ENCODE peak calls at places on chromosome 6, in seven cellular contexts. One of them, this sample, is unnamed.
A peak's percentile ranks its signal among the peaks of the same experiment; 100 is the strongest.

GRCh38 chr6:90811596-90812226 is 224.8 kb upstream of the MAP3K7 start:
- DNase-seq in fibroblast of mammary gland: no peak
- DNase-seq in HCT116: no peak
- DNase-seq in progenitor cell of endocrine pancreas: no peak
- DNase-seq in DMS53: peak; percentile 81
- DNase-seq in T-helper 22 cell: no peak
- DNase-seq in COR-L47: peak; percentile 5
- DNase-seq in this sample: no peak

GRCh38 chr6:111874030-111874425 is 776 bp upstream of the FYN start:
- DNase-seq in fibroblast of mammary gland: no peak
- DNase-seq in HCT116: no peak
- DNase-seq in progenitor cell of endocrine pancreas: no peak
- DNase-seq in DMS53: peak; percentile 51
- DNase-seq in T-helper 22 cell: peak; percentile 61
- DNase-seq in COR-L47: no peak
- DNase-seq in this sample: peak; percentile 29

GRCh38 chr6:38282911-38283310 is 356.8 kb downstream of the BTBD9 start:
- DNase-seq in fibroblast of mammary gland: no peak
- DNase-seq in HCT116: no peak
- DNase-seq in progenitor cell of endocrine pancreas: no peak
- DNase-seq in DMS53: no peak
- DNase-seq in T-helper 22 cell: no peak
- DNase-seq in COR-L47: no peak
- DNase-seq in this sample: no peak

GRCh38 chr6:17015551-17016381 is 86.1 kb upstream of the STMND1 start:
- DNase-seq in fibroblast of mammary gland: no peak
- DNase-seq in HCT116: no peak
- DNase-seq in progenitor cell of endocrine pancreas: no peak
- DNase-seq in DMS53: no peak
- DNase-seq in T-helper 22 cell: no peak
- DNase-seq in COR-L47: no peak
- DNase-seq in this sample: no peak

GRCh38 chr6:32413427-32414047 is 6.6 kb upstream of the BTNL2 start:
- DNase-seq in fibroblast of mammary gland: peak; percentile 70
- DNase-seq in HCT116: peak; percentile 69
- DNase-seq in progenitor cell of endocrine pancreas: peak; percentile 74
- DNase-seq in DMS53: peak; percentile 87
- DNase-seq in T-helper 22 cell: peak; percentile 63
- DNase-seq in COR-L47: peak; percentile 56
- DNase-seq in this sample: peak; percentile 66

GRCh38 chr6:135819665-135820064 is 31.8 kb upstream of the PDE7B start:
- DNase-seq in fibroblast of mammary gland: no peak
- DNase-seq in HCT116: no peak
- DNase-seq in progenitor cell of endocrine pancreas: no peak
- DNase-seq in DMS53: no peak
- DNase-seq in T-helper 22 cell: no peak
- DNase-seq in COR-L47: no peak
- DNase-seq in this sample: no peak

GRCh38 chr6:36280467-36280866 is 10.6 kb downstream of the PNPLA1 start:
- DNase-seq in fibroblast of mammary gland: no peak
- DNase-seq in HCT116: no peak
- DNase-seq in progenitor cell of endocrine pancreas: no peak
- DNase-seq in DMS53: no peak
- DNase-seq in T-helper 22 cell: no peak
- DNase-seq in COR-L47: no peak
- DNase-seq in this sample: no peak

GRCh38 chr6:85923013-85923430 is 280.3 kb upstream of the SYNCRIP start:
- DNase-seq in fibroblast of mammary gland: peak; percentile 48
- DNase-seq in HCT116: peak; percentile 22
- DNase-seq in progenitor cell of endocrine pancreas: peak; percentile 14
- DNase-seq in DMS53: peak; percentile 81
- DNase-seq in T-helper 22 cell: no peak
- DNase-seq in COR-L47: peak; percentile 14
- DNase-seq in this sample: peak; percentile 22

GRCh38 chr6:148743476-148743875 is 3.4 kb upstream of the UST start:
- DNase-seq in fibroblast of mammary gland: no peak
- DNase-seq in HCT116: no peak
- DNase-seq in progenitor cell of endocrine pancreas: no peak
- DNase-seq in DMS53: no peak
- DNase-seq in T-helper 22 cell: no peak
- DNase-seq in COR-L47: no peak
- DNase-seq in this sample: no peak

GRCh38 chr6:14478396-14479225 is 361.0 kb downstream of the CD83 start:
- DNase-seq in fibroblast of mammary gland: no peak
- DNase-seq in HCT116: no peak
- DNase-seq in progenitor cell of endocrine pancreas: no peak
- DNase-seq in DMS53: no peak
- DNase-seq in T-helper 22 cell: no peak
- DNase-seq in COR-L47: peak; percentile 15
- DNase-seq in this sample: no peak

GRCh38 chr6:106247293-106247692 is 78.3 kb downstream of the ATG5 start:
- DNase-seq in fibroblast of mammary gland: peak; percentile 84
- DNase-seq in HCT116: no peak
- DNase-seq in progenitor cell of endocrine pancreas: no peak
- DNase-seq in DMS53: no peak
- DNase-seq in T-helper 22 cell: no peak
- DNase-seq in COR-L47: no peak
- DNase-seq in this sample: peak; percentile 77

GRCh38 chr6:158283304-158284005 is 28.8 kb upstream of the TULP4 start:
- DNase-seq in fibroblast of mammary gland: peak; percentile 9
- DNase-seq in HCT116: no peak
- DNase-seq in progenitor cell of endocrine pancreas: no peak
- DNase-seq in DMS53: no peak
- DNase-seq in T-helper 22 cell: peak; percentile 19
- DNase-seq in COR-L47: no peak
- DNase-seq in this sample: peak; percentile 81